ENCODE peak calls at places on chromosomes 16 and 17, in six cellular contexts. L, I, N, O, X and R are unnamed samples.

GRCh38 chr16:17364319-17365210 is 106.2 kb downstream of the XYLT1 start:
- DNase-seq in I (no peak), N (no peak), O (peak), X (no peak), L (no peak), R (no peak)

GRCh38 chr17:42378597-42379594 is 9.3 kb downstream of the STAT3 start:
- DNase-seq in X (peak), N (no peak), L (no peak), O (peak), I (no peak), R (no peak)

GRCh38 chr16:75151798-75152197 is 3.5 kb downstream of the ZFP1 start:
- DNase-seq in L (no peak), N (no peak), I (no peak), O (no peak), X (no peak), R (no peak)

GRCh38 chr17:14061666-14062560 is 7.4 kb upstream of the COX10 start:
- DNase-seq in I (no peak), N (no peak), X (no peak), L (peak), O (peak), R (no peak)

GRCh38 chr16:72561-73537 is at the start of gene RHBDF1:
- DNase-seq in X (peak), L (peak), I (peak), N (peak), O (no peak), R (peak)

GRCh38 chr16:88466175-88466862 is 13.2 kb downstream of the ZFPM1 start:
- DNase-seq in X (no peak), L (no peak), I (no peak), O (no peak), N (no peak), R (no peak)

GRCh38 chr16:637081-638018 is 1.2 kb upstream of the METTL26 start:
- DNase-seq in L (peak), N (peak), I (peak), O (no peak), X (peak), R (peak)

GRCh38 chr16:86261379-86261778 is 248.9 kb upstream of the FOXF1 start:
- DNase-seq in N (no peak), L (no peak), I (no peak), O (no peak), X (no peak), R (no peak)

GRCh38 chr16:87221633-87222032 is 95.6 kb downstream of the C16orf95 start:
- DNase-seq in X (no peak), I (no peak), L (no peak), N (no peak), O (no peak), R (no peak)

GRCh38 chr17:385195-385835 is 32.7 kb upstream of the RPH3AL start:
- DNase-seq in O (no peak), I (peak), X (peak), N (peak), L (peak), R (peak)

GRCh38 chr17:18327093-18327492 is 12.0 kb downstream of the SMCR8 start:
- DNase-seq in I (no peak), N (no peak), O (no peak), X (no peak), L (no peak), R (no peak)

GRCh38 chr16:27242868-27243590 is 25.5 kb downstream of the NSMCE1 start:
- DNase-seq in X (no peak), N (peak), L (peak), I (no peak), O (no peak), R (no peak)

GRCh38 chr17:10457952-10458351 is 11.4 kb downstream of the MYH4 start:
- DNase-seq in I (no peak), L (no peak), N (no peak), O (no peak), X (no peak), R (no peak)

GRCh38 chr17:80476877-80477646 is 655 bp upstream of the NPTX1 start:
- DNase-seq in X (no peak), L (no peak), N (no peak), O (no peak), I (no peak), R (no peak)

GRCh38 chr17:27848941-27849340 is 44.2 kb downstream of the LYRM9 start:
- DNase-seq in I (no peak), O (no peak), N (no peak), X (no peak), L (no peak), R (no peak)

GRCh38 chr17:79349506-79350400 is 261.1 kb downstream of the RBFOX3 start:
- DNase-seq in O (no peak), I (no peak), X (no peak), N (peak), L (no peak), R (no peak)

GRCh38 chr16:86201746-86202145 is 302.8 kb downstream of the IRF8 start:
- DNase-seq in X (no peak), I (no peak), L (no peak), O (no peak), N (no peak), R (no peak)

GRCh38 chr16:71250461-71251232 is 20.1 kb upstream of the HYDIN start:
- DNase-seq in X (no peak), O (peak), N (no peak), L (no peak), I (no peak), R (no peak)

GRCh38 chr17:13957636-13958035 is 111.7 kb upstream of the COX10 start:
- DNase-seq in N (no peak), L (no peak), I (no peak), X (no peak), O (no peak), R (no peak)

GRCh38 chr17:4427505-4427904 is 6.2 kb upstream of the SPNS3 start:
- DNase-seq in N (peak), L (no peak), O (no peak), I (no peak), X (no peak), R (no peak)

GRCh38 chr17:75077490-75078096 is 10.2 kb upstream of the SLC16A5 start:
- DNase-seq in I (peak), X (peak), O (no peak), L (peak), N (peak), R (peak)
- H3K4me3 ChIP-seq in I (peak), X (peak), O (peak), L (peak), N (peak), R (peak)

GRCh38 chr17:35001549-35001948 is 21.2 kb downstream of the LIG3 start:
- DNase-seq in L (no peak), O (no peak), N (no peak), X (no peak), I (no peak), R (no peak)

GRCh38 chr17:35003778-35004177 is 23.5 kb downstream of the LIG3 start:
- DNase-seq in I (no peak), N (no peak), O (no peak), L (no peak), X (no peak), R (no peak)

GRCh38 chr17:34999456-34999855 is 19.1 kb downstream of the LIG3 start:
- DNase-seq in X (no peak), N (no peak), I (no peak), L (no peak), O (no peak), R (no peak)

GRCh38 chr17:35006345-35006744 is 26.0 kb downstream of the LIG3 start:
- DNase-seq in X (no peak), L (no peak), O (no peak), I (no peak), N (no peak), R (no peak)

DNA sequence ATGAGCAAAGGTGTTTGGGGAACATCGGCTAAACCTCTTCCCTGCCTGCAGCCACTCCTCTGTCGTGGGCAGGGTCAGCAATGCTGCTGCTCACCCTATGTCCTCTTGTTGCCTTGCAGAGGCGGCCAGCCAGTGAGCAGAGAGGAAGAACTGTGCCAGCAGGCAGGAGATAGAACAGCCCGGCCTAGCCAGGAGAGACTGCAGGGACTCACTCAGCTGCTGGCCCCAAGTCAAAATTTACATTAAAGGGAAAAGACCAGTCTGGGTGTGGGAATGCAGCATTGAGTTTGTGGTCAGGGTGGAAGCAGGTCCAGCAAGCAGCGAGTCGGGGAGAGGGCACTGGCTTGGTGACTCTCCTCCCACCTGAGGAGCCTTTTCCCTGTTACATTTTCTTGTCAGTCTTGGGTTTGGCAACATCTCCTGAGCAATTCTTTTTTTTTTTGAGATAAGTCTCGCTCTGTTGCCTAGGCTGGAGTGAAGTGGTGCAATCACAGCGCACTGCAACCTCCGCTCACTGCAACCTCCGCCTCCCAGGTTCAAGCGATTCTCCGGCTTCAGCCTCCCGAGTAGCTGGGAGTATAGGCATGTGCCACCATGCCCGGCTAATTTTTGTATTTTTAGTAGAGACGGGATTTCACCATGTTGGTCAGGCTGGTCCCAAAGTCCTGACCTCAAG is 22.7 kb downstream of the LIG3 start:
- DNase-seq in N (no peak), L (peak), I (peak), O (no peak), X (no peak), R (no peak)
- H3K4me3 ChIP-seq in N (no peak), L (no peak), I (no peak), O (no peak), X (no peak), R (no peak)

GRCh38 chr17:83051423-83052240 is 27.8 kb upstream of the METRNL start:
- DNase-seq in N (peak), L (peak), I (peak), X (peak), O (peak), R (peak)

GRCh38 chr17:83053021-83053778 is 26.2 kb upstream of the METRNL start:
- DNase-seq in I (peak), L (peak), O (no peak), N (peak), X (no peak), R (no peak)

GRCh38 chr17:83050651-83051422 is 28.6 kb upstream of the METRNL start:
- DNase-seq in I (no peak), O (no peak), L (no peak), X (peak), N (peak), R (no peak)

GRCh38 chr17:83053779-83054451 is 25.5 kb upstream of the METRNL start:
- DNase-seq in I (peak), L (peak), X (no peak), N (peak), O (no peak), R (peak)

DNA sequence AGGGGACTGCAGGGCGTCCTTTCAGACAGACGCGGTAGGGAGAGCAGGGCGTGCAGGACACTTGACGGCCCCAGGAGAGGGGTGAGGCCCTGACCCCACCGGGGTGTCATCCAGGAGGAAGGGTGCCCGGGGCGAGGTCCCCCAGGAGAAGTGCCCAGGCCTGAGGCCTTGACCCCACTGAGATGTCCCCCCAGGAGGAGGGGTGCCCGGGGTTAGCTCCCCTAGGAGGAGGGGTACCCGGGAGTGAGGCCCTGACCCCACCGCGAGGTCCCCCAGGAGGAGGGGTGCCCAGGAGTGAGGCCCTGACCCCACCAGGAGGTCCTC is 27.2 kb upstream of the METRNL start:
- DNase-seq in N (no peak), O (no peak), L (no peak), I (no peak), X (no peak), R (no peak)
- H3K4me3 ChIP-seq in N (peak), O (peak), L (peak), I (peak), X (peak), R (peak)

DNA sequence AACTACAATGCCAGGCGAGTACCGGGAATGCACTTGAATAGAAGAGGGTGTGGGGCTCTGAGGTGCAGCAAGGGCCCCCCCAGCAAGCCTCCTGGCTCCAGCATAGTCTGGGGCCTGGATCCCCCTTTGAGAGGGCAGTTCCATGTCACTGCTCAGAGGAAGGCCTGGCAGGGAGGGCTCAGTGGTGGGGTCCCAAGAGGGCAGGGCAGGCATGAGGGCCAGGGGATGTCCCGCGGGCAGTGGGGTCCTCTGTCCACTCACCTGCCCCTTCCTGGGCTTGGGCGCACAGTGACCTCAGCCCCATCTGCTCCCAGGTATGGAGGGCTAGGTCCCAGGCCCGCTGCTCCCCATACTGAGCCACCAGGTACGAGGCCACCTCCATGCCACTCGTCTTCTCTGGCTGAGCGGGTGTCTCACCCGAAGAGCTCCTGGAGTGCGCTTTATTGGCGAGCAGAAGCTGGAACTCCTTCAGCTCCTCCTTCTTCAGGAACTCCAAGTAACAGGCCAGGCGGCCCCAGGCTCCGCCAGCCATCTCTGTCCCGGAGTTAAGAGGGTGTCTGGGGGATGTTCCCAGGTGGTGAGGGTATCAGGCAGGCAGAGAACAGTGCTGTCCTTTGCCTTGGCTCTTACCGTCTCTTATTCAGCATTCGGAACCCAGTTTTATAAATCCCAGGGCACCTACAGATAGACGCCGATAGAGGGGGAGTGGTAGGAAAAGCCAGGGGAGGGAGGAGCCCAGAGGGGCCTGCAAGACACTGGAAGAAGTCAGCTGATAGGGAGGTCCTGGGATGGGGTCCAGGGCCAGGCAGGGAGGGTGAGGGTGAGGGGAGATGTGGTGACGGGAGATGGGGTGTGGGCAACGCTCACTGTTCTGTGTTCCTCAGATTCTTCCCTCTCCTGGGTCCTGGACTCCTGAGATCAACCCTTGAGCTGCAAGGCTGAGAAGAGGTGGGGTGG is 605 bp downstream of the NLRP1 start:
- DNase-seq in O (peak), I (no peak), X (no peak), N (peak), L (peak), R (no peak)
- H3K4me3 ChIP-seq in O (peak), I (peak), X (peak), N (peak), L (peak), R (peak)